ENCODE peak calls at places on chromosomes 5 and 9, in six cellular contexts. B, C, H, V, R and A are unnamed samples.

GRCh38 chr5:39447059-39447458 is 22.3 kb upstream of the DAB2 start:
- DNase-seq in R (no peak), B (no peak), H (peak; percentile 61), C (no peak), V (no peak), A (no peak)

GRCh38 chr5:88251048-88251711 is 17.5 kb downstream of the TMEM161B start:
- DNase-seq in H (peak; percentile 69), V (no peak), R (no peak), B (no peak), C (no peak), A (no peak)

GRCh38 chr9:13873212-13873611 is 440.7 kb downstream of the NFIB start:
- DNase-seq in B (no peak), C (no peak), R (no peak), V (no peak), H (no peak), A (no peak)

GRCh38 chr5:120703923-120704445 is 239.9 kb downstream of the PRR16 start:
- DNase-seq in V (no peak), R (no peak), H (no peak), B (no peak), C (no peak), A (no peak)

GRCh38 chr9:92196909-92197308 is 81.7 kb upstream of the SPTLC1 start:
- DNase-seq in B (no peak), R (no peak), V (no peak), H (peak; percentile 72), C (no peak), A (no peak)

GRCh38 chr9:79431019-79431679 is 140.6 kb upstream of the TLE4 start:
- DNase-seq in H (peak; percentile 16), R (no peak), B (no peak), C (no peak), V (no peak), A (no peak)

GRCh38 chr9:37529111-37529510 is 43.4 kb downstream of the POLR1E start:
- DNase-seq in B (no peak), H (peak; percentile 53), R (peak; percentile 42), V (no peak), C (no peak), A (peak; percentile 76)

GRCh38 chr5:178189433-178189832 is 2.3 kb upstream of the GMCL2 start:
- DNase-seq in C (no peak), V (no peak), B (no peak), H (no peak), R (no peak), A (no peak)

GRCh38 chr5:99817796-99818195 is 717.4 kb upstream of the FAM174A start:
- DNase-seq in C (no peak), H (no peak), B (peak; percentile 6), R (no peak), V (no peak), A (no peak)

GRCh38 chr5:168427224-168427623 is 59.0 kb upstream of the RARS1 start:
- DNase-seq in R (no peak), H (no peak), V (no peak), C (no peak), B (no peak), A (no peak)

GRCh38 chr5:139068494-139069152 is 129.5 kb downstream of the SIL1 start:
- DNase-seq in V (no peak), H (no peak), C (no peak), B (no peak), R (no peak), A (no peak)

GRCh38 chr5:22663124-22663523 is 190.0 kb downstream of the CDH12 start:
- DNase-seq in C (no peak), V (no peak), B (no peak), R (no peak), H (no peak), A (no peak)

GRCh38 chr5:13731229-13731628 is 213.3 kb downstream of the DNAH5 start:
- DNase-seq in C (no peak), H (no peak), R (peak; percentile 20), V (no peak), B (no peak), A (no peak)

GRCh38 chr9:104895572-104895971 is 32.4 kb downstream of the ABCA1 start:
- DNase-seq in H (peak; percentile 93), B (no peak), R (peak; percentile 45), C (no peak), V (no peak), A (no peak)

GRCh38 chr9:120435066-120435465 is 144.9 kb downstream of the CDK5RAP2 start:
- DNase-seq in H (peak; percentile 55), R (no peak), B (no peak), V (no peak), C (no peak), A (no peak)

GRCh38 chr9:84669293-84670105 is at the start of gene NTRK2:
- DNase-seq in H (peak; percentile 37), V (peak; percentile 53), B (peak; percentile 78), C (peak; percentile 58), R (peak; percentile 24), A (peak; percentile 65)

GRCh38 chr9:88746029-88746743 is 211.2 kb downstream of the NXNL2 start:
- DNase-seq in C (no peak), H (peak; percentile 88), V (no peak), R (no peak), B (no peak), A (no peak)

GRCh38 chr9:81626511-81626910 is 62.8 kb downstream of the TLE1 start:
- DNase-seq in R (peak; percentile 97), B (no peak), C (no peak), V (no peak), H (peak; percentile 44), A (no peak)

GRCh38 chr5:156474251-156474650 is 147.3 kb downstream of the SGCD start:
- DNase-seq in R (no peak), H (peak; percentile 23), B (no peak), C (no peak), V (no peak), A (no peak)

GRCh38 chr5:51961154-51961562 is 577.9 kb downstream of the ISL1 start:
- DNase-seq in H (no peak), R (no peak), V (no peak), C (no peak), B (no peak), A (no peak)

GRCh38 chr9:130358928-130359327 is 85.8 kb upstream of the ASS1 start:
- DNase-seq in H (no peak), V (no peak), B (no peak), C (no peak), R (no peak), A (no peak)

GRCh38 chr9:126979461-126979860 is 64.9 kb downstream of the RALGPS1 start:
- DNase-seq in B (no peak), H (no peak), C (no peak), V (no peak), R (no peak), A (no peak)

GRCh38 chr5:178356459-178356872 is 123.9 kb upstream of the PHYKPL start:
- DNase-seq in C (peak; percentile 51), V (peak; percentile 30), H (no peak), B (no peak), R (no peak), A (no peak)

GRCh38 chr5:154373729-154374179 is 72.0 kb upstream of the SAP30L start:
- DNase-seq in R (no peak), C (no peak), V (no peak), H (no peak), B (no peak), A (no peak)

GRCh38 chr9:135887585-135888050 is 19.7 kb downstream of the CAMSAP1 start:
- DNase-seq in V (no peak), C (peak; percentile 81), B (no peak), H (no peak), R (no peak), A (peak; percentile 63)

GRCh38 chr5:179439181-179439990 is 94.1 kb upstream of the ADAMTS2 start:
- DNase-seq in V (no peak), C (no peak), H (no peak), R (no peak), B (no peak), A (no peak)

GRCh38 chr5:104344809-104345512 is 782.4 kb upstream of the NUDT12 start:
- DNase-seq in C (no peak), R (no peak), H (peak; percentile 68), V (no peak), B (no peak), A (no peak)

GRCh38 chr5:104352954-104353353 is 790.4 kb upstream of the NUDT12 start:
- DNase-seq in V (no peak), H (no peak), B (no peak), C (no peak), R (no peak), A (no peak)

GRCh38 chr5:104345513-104345823 is 782.9 kb upstream of the NUDT12 start:
- DNase-seq in C (no peak), B (no peak), H (no peak), R (no peak), V (no peak), A (no peak)

DNA sequence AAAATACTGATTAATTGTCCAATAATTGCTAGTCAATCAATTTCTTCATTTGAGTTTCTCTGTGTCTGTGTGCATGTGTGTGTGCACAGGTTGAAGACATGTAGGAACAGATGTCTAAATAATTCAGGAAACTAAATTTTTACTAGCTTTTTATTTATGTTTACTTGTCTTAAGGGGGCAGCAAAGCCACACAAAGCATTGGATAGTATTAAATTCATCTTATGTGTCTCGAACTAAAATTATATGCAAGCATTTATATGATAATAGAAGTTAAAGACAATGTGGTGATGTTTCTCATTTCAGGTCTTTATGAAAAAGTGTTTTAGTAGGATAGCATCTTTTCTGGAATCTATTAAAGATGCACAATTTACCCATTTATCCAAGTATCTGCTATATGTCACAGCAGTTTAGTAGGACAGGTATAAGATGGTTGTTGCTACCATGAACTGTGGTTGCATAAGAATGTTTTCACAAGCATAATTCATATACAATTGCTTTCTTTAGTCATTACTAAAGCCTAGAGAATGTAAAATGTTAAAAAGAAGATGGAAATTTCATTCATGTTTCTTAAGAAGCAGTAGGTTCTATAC is 784.6 kb upstream of the NUDT12 start:
- DNase-seq in C (no peak), R (no peak), H (peak; percentile 19), B (no peak), V (no peak), A (no peak)
- TF ChIP-seq CTCF in C (peak; percentile 61), R (peak; percentile 33), H (peak; percentile 22), B (no peak), V (no peak), A (peak; percentile 28)

DNA sequence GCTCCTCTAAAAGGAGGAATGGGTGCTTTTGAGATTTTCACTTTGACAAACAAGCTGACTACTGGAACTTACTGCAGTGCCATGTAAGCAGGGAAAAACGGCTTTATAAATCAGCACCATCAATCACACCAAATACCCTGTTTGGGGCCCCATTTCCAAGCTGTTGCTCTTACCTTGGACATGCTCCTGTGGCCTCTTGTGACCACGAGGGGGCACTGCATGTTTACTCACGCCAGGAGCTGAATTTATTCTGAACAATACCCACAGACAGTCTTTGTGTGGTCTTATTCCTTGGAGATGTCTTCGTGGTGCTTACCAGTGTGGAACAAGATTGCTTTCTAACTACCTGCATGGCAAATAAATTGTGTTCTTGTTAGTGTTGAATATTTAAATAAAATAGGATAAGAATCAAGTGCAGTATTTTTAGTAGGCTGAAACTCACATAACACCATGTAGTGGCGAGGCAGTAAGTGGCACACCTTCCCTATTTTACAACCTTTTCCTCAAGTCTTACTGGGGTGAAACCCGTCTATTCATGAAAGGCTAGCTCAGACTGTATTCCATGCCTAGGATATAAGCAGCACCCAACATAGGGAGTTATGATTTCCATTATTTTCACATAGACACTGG is 155.5 kb upstream of the NMUR2 start:
- DNase-seq in C (peak; percentile 79), B (no peak), V (peak; percentile 77), R (peak; percentile 64), H (peak; percentile 21), A (peak; percentile 38)
- TF ChIP-seq CTCF in C (peak; percentile 93), B (peak; percentile 68), V (peak; percentile 78), R (peak; percentile 72), H (peak; percentile 81), A (peak; percentile 82)

GRCh38 chr9:68574150-68574549 is 33.5 kb upstream of the TMEM252 start:
- DNase-seq in H (no peak), B (no peak), V (no peak), C (no peak), R (no peak), A (no peak)
- TF ChIP-seq CTCF in H (no peak), B (no peak), V (peak; percentile 39), C (peak; percentile 34), R (no peak), A (peak; percentile 12)

GRCh38 chr9:96150324-96151023 is 151.5 kb downstream of the HSD17B3 start:
- DNase-seq in B (no peak), V (no peak), R (no peak), H (peak; percentile 12), C (no peak), A (peak; percentile 56)
- TF ChIP-seq CTCF in B (no peak), V (no peak), R (no peak), H (no peak), C (no peak), A (no peak)